ENCODE peak calls at places on chromosomes 3 and 15, in five cellular contexts. One of them, this sample, is unnamed.

GRCh38 chr15:52151353-52151752 is 38.8 kb upstream of the BCL2L10 start:
- DNase-seq in nephron progenitor cell: no peak
- DNase-seq in GM12865: no peak
- DNase-seq in HCT116: no peak
- DNase-seq in coronary artery: no peak
- DNase-seq in this sample: no peak

GRCh38 chr15:29857196-29857595 is 34.9 kb upstream of the TJP1 start:
- DNase-seq in coronary artery: no peak
- DNase-seq in GM12865: no peak
- DNase-seq in HCT116: no peak
- DNase-seq in nephron progenitor cell: no peak
- DNase-seq in this sample: no peak

GRCh38 chr15:62928242-62928995 is 114.1 kb upstream of the TPM1 start:
- DNase-seq in nephron progenitor cell: no peak
- DNase-seq in GM12865: no peak
- DNase-seq in coronary artery: no peak
- DNase-seq in HCT116: no peak
- DNase-seq in this sample: no peak

GRCh38 chr15:46344906-46345305 is 710.1 kb downstream of the SQOR start:
- DNase-seq in HCT116: no peak
- DNase-seq in coronary artery: no peak
- DNase-seq in GM12865: peak; percentile 1
- DNase-seq in nephron progenitor cell: no peak
- DNase-seq in this sample: no peak

GRCh38 chr15:51878446-51879386 is 49.3 kb downstream of the TMOD3 start:
- DNase-seq in coronary artery: no peak
- DNase-seq in nephron progenitor cell: no peak
- DNase-seq in HCT116: no peak
- DNase-seq in GM12865: no peak
- DNase-seq in this sample: no peak

GRCh38 chr3:86239956-86240355 is 751.0 kb downstream of the VGLL3 start:
- DNase-seq in nephron progenitor cell: no peak
- DNase-seq in coronary artery: no peak
- DNase-seq in HCT116: no peak
- DNase-seq in GM12865: no peak
- DNase-seq in this sample: no peak

GRCh38 chr3:39440316-39440715 is 27.2 kb upstream of the MOBP start:
- DNase-seq in coronary artery: no peak
- DNase-seq in nephron progenitor cell: no peak
- DNase-seq in HCT116: no peak
- DNase-seq in GM12865: no peak
- DNase-seq in this sample: no peak

GRCh38 chr3:140706360-140706759 is 28.5 kb downstream of the TRIM42 start:
- DNase-seq in HCT116: no peak
- DNase-seq in GM12865: no peak
- DNase-seq in nephron progenitor cell: no peak
- DNase-seq in coronary artery: no peak
- DNase-seq in this sample: no peak

GRCh38 chr15:72312605-72313447 is 7.1 kb downstream of the CELF6 start:
- DNase-seq in GM12865: peak; percentile 79
- DNase-seq in HCT116: peak; percentile 63
- DNase-seq in nephron progenitor cell: peak; percentile 72
- DNase-seq in coronary artery: no peak
- DNase-seq in this sample: peak; percentile 85

GRCh38 chr15:58077427-58077826 is 11.9 kb upstream of the ALDH1A2 start:
- DNase-seq in GM12865: peak; percentile 9
- DNase-seq in coronary artery: no peak
- DNase-seq in nephron progenitor cell: no peak
- DNase-seq in HCT116: peak; percentile 18
- DNase-seq in this sample: no peak

GRCh38 chr15:70947369-70948335 is 55.0 kb downstream of the LRRC49 start:
- DNase-seq in HCT116: no peak
- DNase-seq in GM12865: no peak
- DNase-seq in coronary artery: no peak
- DNase-seq in nephron progenitor cell: no peak
- DNase-seq in this sample: no peak

GRCh38 chr3:49671291-49672288 is 2.6 kb upstream of the APEH start:
- DNase-seq in HCT116: peak; percentile 61
- DNase-seq in nephron progenitor cell: peak; percentile 80
- DNase-seq in GM12865: peak; percentile 83
- DNase-seq in coronary artery: no peak
- DNase-seq in this sample: peak; percentile 87

DNA sequence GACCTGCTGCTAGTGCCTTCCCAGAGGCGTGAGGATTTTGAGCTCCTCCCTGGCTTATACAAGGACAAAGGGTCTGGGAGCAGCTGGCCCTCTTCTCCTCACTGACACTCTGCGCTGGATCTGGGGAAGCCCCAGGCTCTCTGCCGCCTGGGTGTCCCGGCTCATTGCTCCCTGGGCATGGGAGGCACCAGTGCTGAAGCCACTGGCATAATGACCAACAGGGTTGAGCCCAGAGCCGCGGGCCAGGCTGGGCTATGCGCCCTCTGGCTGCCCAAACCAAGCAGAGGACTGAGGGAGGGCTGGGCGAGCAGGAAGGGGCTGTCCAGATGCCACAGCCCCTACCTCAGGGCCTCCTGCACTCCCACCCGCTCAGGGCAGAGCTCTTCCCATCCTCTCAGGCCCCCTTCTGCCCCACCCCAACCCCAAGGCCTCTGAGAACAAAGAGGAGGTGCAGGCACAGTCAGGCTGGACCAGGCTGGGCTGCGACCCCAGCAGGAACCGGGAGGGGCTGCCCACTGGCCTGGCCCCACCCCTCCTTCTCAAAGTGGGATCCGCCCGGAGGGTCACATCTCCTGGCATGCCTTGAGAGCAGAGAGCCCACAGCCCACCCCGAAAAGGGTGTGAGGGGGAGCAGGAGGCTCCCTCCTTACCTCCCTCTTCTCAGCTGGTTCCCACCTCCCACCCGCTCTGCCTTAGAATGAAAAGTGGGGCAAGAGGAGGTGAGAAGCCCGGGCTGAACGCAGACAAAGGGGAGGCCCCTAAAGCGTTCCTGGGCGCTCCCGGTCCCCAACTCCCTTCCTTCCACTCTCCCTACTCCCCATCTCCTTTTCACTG is 1.5 kb downstream of the LINGO1 start:
- DNase-seq in coronary artery: no peak
- DNase-seq in GM12865: no peak
- DNase-seq in HCT116: no peak
- DNase-seq in nephron progenitor cell: peak; percentile 55
- DNase-seq in this sample: no peak
- TF ChIP-seq CTCF in coronary artery: peak; percentile 14
- TF ChIP-seq CTCF in GM12865: no peak
- TF ChIP-seq CTCF in HCT116: no peak
- TF ChIP-seq CTCF in nephron progenitor cell: no peak
- TF ChIP-seq CTCF in this sample: no peak

DNA sequence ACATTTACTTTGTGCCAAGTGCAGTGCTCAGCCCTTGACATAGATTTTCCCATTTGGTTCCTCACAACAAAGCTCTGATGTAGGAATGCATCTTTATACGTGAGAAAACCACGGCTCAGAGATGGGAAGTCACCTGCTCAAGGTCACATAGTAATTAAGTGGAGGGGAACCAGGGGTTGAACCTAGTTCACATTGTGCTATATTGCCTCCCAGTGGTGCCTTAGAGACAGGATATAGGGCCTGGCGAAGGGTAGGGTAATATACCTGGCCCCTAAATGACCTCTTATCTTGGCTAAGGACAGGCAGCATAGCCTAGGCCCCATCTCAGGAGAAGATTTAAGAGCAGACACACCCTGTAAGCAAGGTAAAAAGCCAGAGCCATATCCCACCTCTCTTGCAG is 71.5 kb downstream of the FOXP1 start:
- DNase-seq in nephron progenitor cell: no peak
- DNase-seq in GM12865: peak; percentile 20
- DNase-seq in HCT116: no peak
- DNase-seq in coronary artery: no peak
- DNase-seq in this sample: peak; percentile 30
- TF ChIP-seq CTCF in nephron progenitor cell: no peak
- TF ChIP-seq CTCF in GM12865: no peak
- TF ChIP-seq CTCF in HCT116: peak; percentile 9
- TF ChIP-seq CTCF in coronary artery: no peak
- TF ChIP-seq CTCF in this sample: peak; percentile 32

GRCh38 chr3:156448300-156448699 is 106.6 kb downstream of the SSR3 start:
- DNase-seq in nephron progenitor cell: no peak
- DNase-seq in coronary artery: no peak
- DNase-seq in HCT116: peak; percentile 46
- DNase-seq in GM12865: peak; percentile 64
- DNase-seq in this sample: peak; percentile 28
- TF ChIP-seq CTCF in nephron progenitor cell: peak; percentile 41
- TF ChIP-seq CTCF in coronary artery: no peak
- TF ChIP-seq CTCF in HCT116: peak; percentile 65
- TF ChIP-seq CTCF in GM12865: peak; percentile 56
- TF ChIP-seq CTCF in this sample: peak; percentile 57

DNA sequence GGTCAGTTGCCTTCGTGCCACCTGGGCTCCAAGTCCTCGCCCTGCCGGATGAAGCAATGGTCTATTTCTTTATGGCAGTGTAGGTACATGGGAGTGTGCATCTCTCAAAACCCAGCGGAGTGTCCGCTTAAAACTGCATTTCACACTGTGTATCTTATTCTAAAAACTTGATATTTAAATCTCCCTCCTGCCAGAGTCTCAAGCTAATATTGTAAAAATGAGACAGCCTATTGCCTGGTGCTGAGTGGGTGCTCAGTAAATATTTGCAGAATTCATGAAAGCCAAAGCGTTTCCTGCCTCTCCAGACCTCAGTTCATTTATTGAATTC is 313 bp upstream of the TBC1D2B start:
- DNase-seq in GM12865: no peak
- DNase-seq in coronary artery: no peak
- DNase-seq in nephron progenitor cell: no peak
- DNase-seq in HCT116: no peak
- DNase-seq in this sample: no peak
- TF ChIP-seq CTCF in GM12865: no peak
- TF ChIP-seq CTCF in coronary artery: no peak
- TF ChIP-seq CTCF in nephron progenitor cell: no peak
- TF ChIP-seq CTCF in HCT116: no peak
- TF ChIP-seq CTCF in this sample: no peak